ENCODE peak calls at places on chromosomes 6 and 20, in four cellular contexts. U is mammary epithelial cell, Q is HCT116, I is GM23248. K is an unnamed sample.

GRCh38 chr6:111743318-111743717 is 129.9 kb downstream of the FYN start:
- DNase-seq in I (no peak), Q (no peak), U (no peak), K (no peak)

GRCh38 chr20:34713194-34713943 is 9.2 kb downstream of the TP53INP2 start:
- DNase-seq in I (peak), U (peak), Q (peak), K (peak)

GRCh38 chr6:19812512-19813119 is 24.6 kb upstream of the ID4 start:
- DNase-seq in U (peak), I (peak), Q (peak), K (peak)

GRCh38 chr20:58058421-58059140 is 169.9 kb downstream of the ANKRD60 start:
- DNase-seq in U (no peak), Q (no peak), I (no peak), K (no peak)

GRCh38 chr6:167341038-167341613 is 16.2 kb downstream of the TTLL2 start:
- DNase-seq in Q (no peak), U (no peak), I (no peak), K (no peak)

GRCh38 chr20:37145014-37145413 is 34.1 kb upstream of the RPN2 start:
- DNase-seq in I (no peak), Q (no peak), U (no peak), K (no peak)

GRCh38 chr20:2619961-2620595 is 32.4 kb upstream of the NOP56 start:
- DNase-seq in Q (peak), I (peak), U (peak), K (peak)

GRCh38 chr6:157984686-157985225 is 3.1 kb downstream of the SYNJ2 start:
- DNase-seq in I (no peak), Q (no peak), U (no peak), K (no peak)

GRCh38 chr6:152318278-152318677 is 318.9 kb downstream of the SYNE1 start:
- DNase-seq in U (no peak), Q (no peak), I (peak), K (no peak)

GRCh38 chr6:39561536-39562266 is 163.5 kb downstream of the KIF6 start:
- DNase-seq in I (peak), Q (no peak), U (no peak), K (peak)

GRCh38 chr6:130981409-130981808 is 81.6 kb downstream of the EPB41L2 start:
- DNase-seq in Q (no peak), U (no peak), I (peak), K (peak)

GRCh38 chr6:154457046-154457713 is 53.3 kb downstream of the CNKSR3 start:
- DNase-seq in Q (no peak), I (no peak), U (peak), K (peak)

GRCh38 chr6:39938773-39939381 is 4.6 kb upstream of the MOCS1 start:
- DNase-seq in I (no peak), U (no peak), Q (no peak), K (peak)

GRCh38 chr6:16752206-16752867 is 8.9 kb downstream of the ATXN1 start:
- DNase-seq in U (peak), Q (no peak), I (peak), K (peak)

GRCh38 chr6:36025260-36025931 is 955 bp upstream of the SLC26A8 start:
- DNase-seq in U (no peak), Q (no peak), I (peak), K (peak)

GRCh38 chr6:89298680-89299450 is 16.2 kb downstream of the GABRR2 start:
- DNase-seq in U (peak), Q (peak), I (peak), K (peak)

GRCh38 chr20:21505810-21506530 is 7.9 kb downstream of the NKX2-2 start:
- DNase-seq in Q (peak), I (peak), U (peak), K (peak)

GRCh38 chr6:110625883-110626282 is 149.5 kb upstream of the SLC22A16 start:
- DNase-seq in I (peak), Q (no peak), U (peak), K (peak)

GRCh38 chr6:126071000-126071647 is 84.8 kb downstream of the TRMT11 start:
- DNase-seq in Q (no peak), I (peak), U (no peak), K (no peak)

GRCh38 chr20:13213335-13213734 is 7.7 kb upstream of the ISM1 start:
- DNase-seq in Q (no peak), U (no peak), I (peak), K (no peak)

GRCh38 chr6:111263837-111264236 is 176.5 kb downstream of the SLC16A10 start:
- DNase-seq in I (peak), Q (peak), U (peak), K (peak)

GRCh38 chr6:20302702-20303251 is 90.5 kb upstream of the MBOAT1 start:
- DNase-seq in U (no peak), I (peak), Q (no peak), K (peak)

GRCh38 chr6:164911873-164912580 is 397.4 kb downstream of the C6orf118 start:
- DNase-seq in Q (no peak), I (peak), U (no peak), K (no peak)

GRCh38 chr6:140105857-140106256 is 731.4 kb upstream of the CITED2 start:
- DNase-seq in U (no peak), Q (peak), I (peak), K (peak)
- H2AFZ ChIP-seq in U (peak), Q (peak), I (peak), K (peak)

DNA sequence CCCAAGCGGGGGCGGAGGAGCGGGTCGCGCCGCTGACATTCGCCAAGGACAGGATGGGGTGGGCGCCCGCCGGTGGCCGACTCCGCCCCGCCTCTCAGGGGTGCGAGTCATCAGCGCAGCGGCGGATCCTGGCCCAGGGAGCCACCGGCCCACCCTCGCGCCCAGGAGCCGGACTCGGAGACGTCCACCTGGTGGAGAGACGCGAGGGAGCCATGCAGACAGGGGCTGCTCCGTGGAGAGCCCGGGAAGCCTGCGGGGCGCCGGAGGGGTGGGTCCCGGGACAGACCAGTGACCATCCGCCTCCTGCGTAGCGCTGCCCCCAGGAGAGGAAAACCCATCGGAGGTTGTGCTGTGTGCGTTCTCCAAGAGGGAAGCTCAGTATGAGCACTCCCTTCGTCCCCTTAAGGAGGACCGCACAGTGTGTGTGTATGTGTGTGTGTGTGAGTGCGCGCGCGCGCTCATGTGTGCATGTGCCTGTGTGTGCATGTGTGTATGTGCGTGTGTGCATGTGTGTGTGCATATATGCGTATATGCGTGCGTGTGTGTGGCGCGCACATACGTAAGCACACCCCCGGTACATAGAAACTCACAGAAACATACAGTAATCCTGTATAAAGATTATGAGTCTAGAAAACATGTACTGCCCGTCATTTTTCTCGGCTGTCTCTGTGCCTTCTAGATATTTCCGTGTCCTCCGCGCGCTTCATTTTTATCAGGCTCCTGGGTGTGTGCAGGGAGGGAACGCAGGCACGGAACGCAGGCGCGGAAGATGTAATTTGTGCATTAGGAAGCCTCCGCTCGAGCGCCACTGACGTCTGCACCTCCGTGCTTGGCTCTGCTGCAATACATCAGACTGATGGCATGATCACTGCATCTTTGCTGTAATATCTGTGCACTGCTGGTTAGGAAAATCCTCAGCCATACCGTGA is 158.9 kb downstream of the TBXT start:
- DNase-seq in U (no peak), I (peak), Q (no peak), K (peak)
- TF ChIP-seq EZH2 in U (no peak), I (no peak), Q (no peak), K (peak)

DNA sequence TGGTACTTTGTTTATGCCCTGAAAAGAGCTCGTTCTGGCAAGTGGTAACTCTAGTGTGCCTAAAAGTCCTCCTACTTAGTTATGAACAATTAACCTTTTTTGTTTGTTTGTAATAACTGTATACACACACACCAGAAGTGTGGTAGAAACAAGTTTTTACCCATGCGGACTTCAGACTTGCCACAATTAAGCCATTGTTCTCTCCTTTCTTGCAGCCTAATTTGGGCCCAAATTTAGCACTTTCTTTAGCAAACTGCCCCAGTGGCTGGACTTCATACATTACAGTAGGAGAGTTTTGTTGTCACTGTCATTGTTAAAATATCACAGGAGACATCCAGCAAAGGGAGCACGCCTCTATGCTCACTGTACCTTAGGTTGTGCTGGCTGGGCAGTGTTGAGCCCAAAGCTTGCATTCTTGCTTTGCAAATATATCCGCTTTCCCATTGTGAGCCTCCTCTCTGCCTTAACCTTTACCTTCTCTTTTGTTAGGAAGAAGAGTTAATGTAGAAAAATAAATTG is 53.0 kb downstream of the LRRC1 start:
- DNase-seq in I (no peak), Q (no peak), U (no peak), K (no peak)
- H2AFZ ChIP-seq in I (no peak), Q (no peak), U (no peak), K (no peak)

GRCh38 chr20:47784599-47785320 is 521 bp downstream of the SULF2 start:
- DNase-seq in Q (no peak), I (peak), U (peak), K (peak)
- TF ChIP-seq EZH2 in Q (no peak), I (peak), U (no peak), K (peak)

GRCh38 chr6:5515200-5515599 is 253.9 kb downstream of the FARS2 start:
- DNase-seq in Q (no peak), I (no peak), U (no peak), K (no peak)

GRCh38 chr6:5517781-5518180 is 256.5 kb downstream of the FARS2 start:
- DNase-seq in I (no peak), U (no peak), Q (no peak), K (no peak)

GRCh38 chr6:5514353-5514752 is 253.0 kb downstream of the FARS2 start:
- DNase-seq in U (no peak), Q (no peak), I (no peak), K (no peak)

GRCh38 chr6:5513393-5513792 is 252.1 kb downstream of the FARS2 start:
- DNase-seq in I (no peak), Q (no peak), U (no peak), K (no peak)

DNA sequence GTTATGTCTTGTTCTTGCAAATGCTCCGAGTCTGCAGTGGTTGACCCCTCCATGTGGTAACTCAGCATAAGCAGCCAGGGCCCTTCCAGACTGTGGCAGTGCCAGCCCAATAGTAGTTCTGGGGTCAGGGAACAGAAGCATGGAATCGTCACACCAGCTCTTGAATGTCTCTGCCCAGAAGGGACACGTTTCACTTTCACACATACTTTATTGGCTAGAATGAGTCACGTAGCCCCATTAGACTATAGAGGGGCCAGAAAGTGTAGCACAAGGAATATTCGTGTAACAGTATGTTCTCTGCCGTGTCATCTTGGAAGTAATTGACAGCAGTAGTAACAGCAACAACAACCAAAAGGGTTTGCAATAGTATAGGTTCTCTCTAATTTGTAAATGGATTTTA is 254.7 kb downstream of the FARS2 start:
- DNase-seq in I (no peak), U (no peak), Q (no peak), K (no peak)
- H2AFZ ChIP-seq in I (no peak), U (no peak), Q (no peak), K (no peak)

DNA sequence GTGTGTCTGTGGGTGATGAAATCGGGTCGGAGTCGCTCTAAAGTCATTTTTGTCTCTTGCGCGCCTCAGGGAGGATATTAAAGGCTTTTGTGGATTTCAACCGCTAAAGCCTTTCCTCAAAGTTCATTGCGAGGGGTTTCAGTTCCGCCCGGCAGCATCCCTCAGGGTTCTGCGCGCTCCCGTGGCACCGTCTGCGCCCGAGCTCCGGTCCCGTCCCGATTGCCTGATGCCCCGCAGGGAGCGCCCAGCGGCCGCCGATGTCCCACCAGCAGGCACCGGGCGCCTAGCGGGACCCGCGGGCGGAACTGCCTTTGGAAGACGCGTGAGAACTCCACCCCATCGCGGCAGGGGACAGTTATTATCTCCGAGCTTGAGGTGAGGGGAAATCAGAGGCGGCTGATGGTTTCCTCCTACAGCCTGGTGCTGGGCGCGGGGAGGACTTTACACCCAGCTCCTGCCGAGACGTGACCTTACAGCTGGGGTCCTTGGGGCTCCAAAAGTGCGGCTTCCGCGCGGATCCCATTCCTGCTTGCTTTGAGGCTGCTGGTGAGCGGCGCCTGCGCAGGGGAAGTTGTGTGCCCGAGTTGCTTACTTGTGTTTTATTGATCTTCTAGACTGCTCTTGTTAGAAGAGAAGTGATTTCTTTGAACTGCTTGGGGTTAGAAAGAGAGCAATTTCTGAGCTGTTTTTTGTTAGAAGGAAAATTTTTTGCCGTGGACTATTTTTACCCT is 27.1 kb downstream of the ULBP1 start:
- DNase-seq in Q (no peak), U (no peak), I (peak), K (no peak)
- TF ChIP-seq EZH2 in Q (no peak), U (no peak), I (peak), K (no peak)

GRCh38 chr6:109227646-109228045 is 132.3 kb downstream of the CEP57L1 start:
- DNase-seq in I (no peak), U (no peak), Q (no peak), K (no peak)
- H2AFZ ChIP-seq in I (no peak), U (no peak), Q (no peak), K (no peak)

K was measured in fibroblast of lung.